ENCODE peak calls at places on chromosome 6, in four cellular contexts. H, Z, R and G are unnamed samples.

GRCh38 chr6:64281167-64281566 is 645.6 kb downstream of the PHF3 start:
- DNase-seq in H (no peak), Z (no peak), R (no peak), G (no peak)

GRCh38 chr6:7827142-7827541 is 83.4 kb downstream of the TXNDC5 start:
- DNase-seq in H (no peak), Z (no peak), R (no peak), G (no peak)

GRCh38 chr6:2441881-2442475 is 196.6 kb upstream of the GMDS start:
- DNase-seq in H (no peak), Z (no peak), R (no peak), G (no peak)

GRCh38 chr6:145559836-145560235 is 175.5 kb downstream of the EPM2A start:
- DNase-seq in H (no peak), Z (no peak), R (no peak), G (no peak)

GRCh38 chr6:126267621-126268020 is 72.3 kb upstream of the CENPW start:
- DNase-seq in H (no peak), Z (no peak), R (no peak), G (no peak)

GRCh38 chr6:16596890-16597331 is 164.3 kb downstream of the ATXN1 start:
- DNase-seq in H (no peak), Z (no peak), R (no peak), G (no peak)

GRCh38 chr6:13004610-13005009 is 288.0 kb downstream of the PHACTR1 start:
- DNase-seq in H (no peak), Z (no peak), R (no peak), G (no peak)

GRCh38 chr6:107668826-107669474 is 155.2 kb downstream of the SCML4 start:
- DNase-seq in H (no peak), Z (no peak), R (no peak), G (no peak)

GRCh38 chr6:97594834-97595233 is 311.8 kb upstream of the MMS22L start:
- DNase-seq in H (no peak), Z (no peak), R (no peak), G (no peak)

GRCh38 chr6:164749126-164749758 is 560.2 kb downstream of the C6orf118 start:
- DNase-seq in H (peak; percentile 67), Z (no peak), R (no peak), G (no peak)

GRCh38 chr6:4820704-4821276 is 44.6 kb downstream of the CDYL start:
- DNase-seq in H (no peak), Z (no peak), R (no peak), G (no peak)

GRCh38 chr6:41503841-41504525 is 42.2 kb upstream of the FOXP4 start:
- DNase-seq in H (no peak), Z (no peak), R (peak; percentile 36), G (no peak)

GRCh38 chr6:27238010-27238983 is 9.2 kb upstream of the PRSS16 start:
- DNase-seq in H (no peak), Z (no peak), R (no peak), G (no peak)

GRCh38 chr6:40539853-40540252 is 47.3 kb downstream of the LRFN2 start:
- DNase-seq in H (no peak), Z (no peak), R (no peak), G (no peak)

GRCh38 chr6:13285705-13286104 is 42.6 kb downstream of the TBC1D7 start:
- DNase-seq in H (no peak), Z (no peak), R (no peak), G (no peak)

GRCh38 chr6:143279385-143279784 is 171.1 kb downstream of the ADAT2 start:
- DNase-seq in H (peak; percentile 30), Z (peak; percentile 13), R (no peak), G (no peak)

GRCh38 chr6:90160013-90160412 is 136.6 kb downstream of the BACH2 start:
- DNase-seq in H (no peak), Z (no peak), R (no peak), G (no peak)

GRCh38 chr6:10529231-10529801 is 8.2 kb downstream of the GCNT2 start:
- DNase-seq in H (no peak), Z (no peak), R (peak; percentile 54), G (peak; percentile 71)

GRCh38 chr6:88004707-88005106 is 42.9 kb upstream of the SPACA1 start:
- DNase-seq in H (no peak), Z (no peak), R (no peak), G (no peak)

GRCh38 chr6:82494367-82494766 is 130.8 kb downstream of the TPBG start:
- DNase-seq in H (no peak), Z (no peak), R (no peak), G (no peak)

GRCh38 chr6:110529355-110529754 is 52.9 kb upstream of the SLC22A16 start:
- DNase-seq in H (no peak), Z (no peak), R (no peak), G (no peak)

GRCh38 chr6:110042670-110043296 is 64.7 kb downstream of the GPR6 start:
- DNase-seq in H (no peak), Z (no peak), R (no peak), G (no peak)

GRCh38 chr6:42450314-42451145 is 1.2 kb downstream of the TRERF1 start:
- DNase-seq in H (peak; percentile 40), Z (no peak), R (no peak), G (no peak)

GRCh38 chr6:144296973-144297372 is 11.8 kb downstream of the UTRN start:
- DNase-seq in H (peak; percentile 64), Z (no peak), R (peak; percentile 70), G (peak; percentile 82)

GRCh38 chr6:111874030-111874425 is 776 bp upstream of the FYN start:
- DNase-seq in H (peak; percentile 5), Z (no peak), R (no peak), G (no peak)

GRCh38 chr6:111871725-111872520 is 1.3 kb downstream of the FYN start:
- DNase-seq in H (peak; percentile 2), Z (no peak), R (no peak), G (no peak)

GRCh38 chr6:111871207-111871606 is 2.0 kb downstream of the FYN start:
- DNase-seq in H (no peak), Z (no peak), R (no peak), G (no peak)

GRCh38 chr6:111873178-111874029 is at the start of gene FYN:
- DNase-seq in H (peak; percentile 96), Z (peak; percentile 86), R (peak; percentile 97), G (peak; percentile 97)

GRCh38 chr6:111872521-111873177 is 603 bp downstream of the FYN start:
- DNase-seq in H (no peak), Z (no peak), R (no peak), G (no peak)
- TF ChIP-seq CTCF in H (no peak), Z (no peak), R (no peak), G (no peak)

GRCh38 chr6:165845488-165845887 is 182.4 kb upstream of the PDE10A start:
- DNase-seq in H (no peak), Z (no peak), R (no peak), G (no peak)

GRCh38 chr6:165848099-165848461 is 185.0 kb upstream of the PDE10A start:
- DNase-seq in H (no peak), Z (no peak), R (no peak), G (no peak)

GRCh38 chr6:165844801-165845364 is 181.8 kb upstream of the PDE10A start:
- DNase-seq in H (no peak), Z (no peak), R (no peak), G (no peak)

GRCh38 chr6:165847407-165848098 is 184.5 kb upstream of the PDE10A start:
- DNase-seq in H (peak; percentile 76), Z (no peak), R (no peak), G (peak; percentile 60)

DNA sequence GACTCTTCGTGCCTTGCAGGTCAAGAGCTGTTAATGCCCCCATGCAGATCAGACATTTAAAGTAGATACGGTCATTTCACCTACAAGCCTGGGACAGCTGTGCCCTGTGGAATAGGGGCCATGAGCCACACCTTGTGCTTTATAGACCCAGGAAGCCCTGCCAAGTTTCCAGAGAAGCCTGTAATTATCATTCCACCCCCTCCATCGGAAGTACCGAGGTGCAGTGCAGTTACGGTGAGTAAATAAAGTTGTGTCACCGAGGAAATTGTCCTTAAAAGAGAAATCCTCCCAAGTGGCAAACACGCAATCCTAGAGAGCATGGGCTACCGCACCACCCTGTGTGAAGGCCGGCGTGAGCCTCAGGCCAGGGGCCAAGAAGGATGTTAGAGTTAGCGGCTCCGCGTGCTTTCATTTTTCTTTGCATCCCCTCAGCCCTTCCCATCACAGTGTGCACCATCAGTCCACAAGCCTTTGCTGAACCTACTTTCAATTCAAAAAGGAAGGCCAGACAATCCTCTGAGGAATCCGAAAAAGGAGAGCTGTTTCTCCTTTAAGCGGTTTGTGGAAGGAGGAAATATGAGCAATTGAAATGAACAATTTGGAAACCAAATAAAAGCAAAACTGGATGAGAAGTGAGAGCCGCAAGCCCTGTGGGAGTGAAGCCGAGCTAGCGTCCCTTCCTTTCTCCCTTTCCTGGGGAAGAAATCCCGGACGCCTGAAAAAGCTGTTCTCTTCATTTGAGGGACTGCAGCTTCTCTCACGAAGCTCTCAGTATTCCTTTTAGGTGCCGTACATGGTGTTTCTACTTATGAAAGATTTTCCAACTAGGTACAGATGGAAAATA is 183.3 kb upstream of the PDE10A start:
- DNase-seq in H (no peak), Z (no peak), R (no peak), G (no peak)
- H3K4me3 ChIP-seq in H (no peak overlapping the region), Z (no peak overlapping the region), R (peak overlapping the region; percentile 30), G (peak overlapping the region; percentile 22)

GRCh38 chr6:44442833-44443444 is 55.4 kb downstream of the CDC5L start:
- DNase-seq in H (no peak), Z (no peak), R (no peak), G (no peak)
- H3K36me3 ChIP-seq in H (no peaks in the 10 kb centered on the region), Z (peaks cover 5% of the 10 kb centered on the region), R (peaks cover 10% of the 10 kb centered on the region), G (peaks cover 54% of the 10 kb centered on the region)

GRCh38 chr6:28985396-28986164 is 19.5 kb downstream of the ZNF311 start:
- DNase-seq in H (peak; percentile 90), Z (peak; percentile 92), R (peak; percentile 92), G (peak; percentile 86)
- TF ChIP-seq CTCF in H (no peak), Z (no peak), R (no peak), G (no peak)

DNA sequence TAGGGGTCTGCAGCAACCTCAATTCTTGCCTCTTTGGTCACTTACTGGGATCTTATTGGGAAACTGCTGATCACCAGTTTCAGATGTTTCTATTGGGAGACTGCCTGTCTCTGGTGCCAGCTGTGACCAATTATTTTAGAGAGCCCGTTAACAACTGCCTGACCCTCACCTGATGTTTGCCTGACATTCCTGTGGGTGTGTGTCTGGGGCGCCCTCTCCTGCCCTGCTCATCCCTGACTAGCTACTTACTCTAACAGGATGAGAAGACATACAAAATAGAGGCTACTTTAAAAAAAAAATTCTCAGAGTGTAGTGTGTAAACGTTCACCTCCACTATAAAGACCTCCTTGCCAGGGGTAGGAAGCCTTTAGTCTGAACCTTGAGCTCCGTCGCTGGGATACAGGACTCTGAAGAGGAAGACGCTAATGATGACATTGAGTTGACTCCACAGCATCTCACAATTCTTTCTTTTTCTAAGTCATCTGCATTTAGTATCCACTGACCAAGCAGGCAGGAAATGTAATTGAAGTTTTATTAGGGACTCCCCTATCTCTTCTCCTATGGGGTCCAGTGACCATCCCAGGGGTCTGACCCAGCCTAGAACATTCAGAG is 54.6 kb upstream of the DDR1 start:
- DNase-seq in H (no peak), Z (no peak), R (no peak), G (no peak)
- H3K4me3 ChIP-seq in H (no peak overlapping the region), Z (no peak overlapping the region), R (no peak overlapping the region), G (peak overlapping the region; percentile 20)

DNA sequence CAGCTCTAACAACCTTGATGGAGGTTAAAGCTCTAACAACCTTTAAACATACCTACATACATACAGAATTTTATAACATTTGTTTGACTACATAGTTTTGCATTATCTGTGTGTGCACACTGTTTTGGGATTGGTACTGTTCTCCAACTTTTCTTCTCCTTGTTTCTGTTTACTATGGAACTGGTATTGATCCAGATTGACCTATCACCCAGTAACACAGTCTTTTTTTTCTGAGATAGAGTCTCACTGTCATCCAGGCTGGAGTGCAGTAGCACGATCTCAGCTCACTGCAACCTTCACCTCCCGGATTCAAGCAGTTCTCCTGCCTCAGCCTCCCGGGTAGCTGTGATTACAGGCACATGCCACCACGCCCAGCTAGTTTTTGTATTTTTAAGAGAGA is 16.7 kb upstream of the SUMO4 start:
- DNase-seq in H (no peak), Z (no peak), R (no peak), G (no peak)
- H3K36me3 ChIP-seq in H (no peaks in the 10 kb centered on the region), Z (peaks cover 10% of the 10 kb centered on the region), R (no peaks in the 10 kb centered on the region), G (peaks cover 35% of the 10 kb centered on the region)

GRCh38 chr6:113873043-113873667 is 16.0 kb downstream of the MARCKS start:
- DNase-seq in H (peak; percentile 48), Z (no peak), R (no peak), G (peak; percentile 76)
- TF ChIP-seq CTCF in H (no peak), Z (no peak), R (no peak), G (no peak)